ENCODE peak calls at places on chromosome 5, in ten cellular contexts. X is effector memory CD4-positive, alpha-beta T cell; T is breast epithelium; S is H54; E is activated CD8-positive, alpha-beta memory T cell treated with anti-CD3 and anti-CD28 coated beads for 1 hour; Y is left ventricle myocardium inferior; J is anterior cingulate cortex; P is SJSA1; C is posterior cingulate gyrus; M is T-helper 2 cell. W is an unnamed sample.

GRCh38 chr5:120035181-120035580 is 405.8 kb downstream of the FAM170A start:
- DNase-seq in P (no peak), Y (no peak), M (no peak), T (no peak), C (no peak), S (no peak), J (no peak), X (no peak), E (no peak), W (no peak)

GRCh38 chr5:4542145-4542778 is 597.9 kb upstream of the ADAMTS16 start:
- DNase-seq in E (no peak), X (no peak), J (no peak), C (no peak), P (no peak), T (peak; percentile 41), Y (no peak), M (no peak), S (no peak), W (no peak)

GRCh38 chr5:31854181-31854624 is 215.3 kb downstream of the PDZD2 start:
- DNase-seq in J (peak; percentile 10), M (no peak), Y (peak; percentile 33), P (peak; percentile 2), E (no peak), S (peak; percentile 23), C (no peak), X (no peak), T (peak; percentile 18), W (peak; percentile 27)

GRCh38 chr5:75985077-75985476 is 98.1 kb upstream of the SV2C start:
- DNase-seq in S (no peak), C (no peak), X (no peak), M (no peak), J (no peak), P (no peak), T (no peak), E (no peak), Y (no peak), W (no peak)

GRCh38 chr5:103060414-103060954 is 59.5 kb downstream of the GIN1 start:
- DNase-seq in E (no peak), Y (no peak), S (no peak), J (no peak), T (no peak), M (no peak), C (no peak), P (no peak), X (no peak), W (no peak)

GRCh38 chr5:120091376-120091948 is 372.6 kb upstream of the PRR16 start:
- DNase-seq in J (no peak), P (no peak), M (no peak), T (no peak), E (no peak), C (no peak), X (no peak), Y (no peak), S (no peak), W (no peak)

GRCh38 chr5:65213921-65214525 is 267.7 kb downstream of the ADAMTS6 start:
- DNase-seq in P (peak; percentile 13), Y (peak; percentile 13), S (no peak), T (no peak), M (no peak), X (no peak), C (no peak), J (no peak), E (no peak), W (no peak)

GRCh38 chr5:91016322-91016721 is 366.8 kb downstream of the ARRDC3 start:
- DNase-seq in Y (no peak), T (no peak), C (no peak), M (no peak), S (no peak), J (no peak), E (no peak), X (no peak), P (no peak), W (no peak)

GRCh38 chr5:135900276-135900675 is 4.6 kb upstream of the IL9 start:
- DNase-seq in J (no peak), Y (no peak), S (no peak), C (no peak), M (no peak), E (no peak), T (no peak), P (no peak), X (no peak), W (no peak)

GRCh38 chr5:68032240-68032762 is 183.3 kb upstream of the PIK3R1 start:
- DNase-seq in E (no peak), C (no peak), Y (no peak), P (no peak), M (no peak), J (no peak), S (no peak), X (no peak), T (no peak), W (no peak)

GRCh38 chr5:78287833-78288232 is 6.7 kb downstream of the AP3B1 start:
- DNase-seq in C (no peak), S (peak; percentile 17), Y (no peak), E (no peak), T (no peak), M (no peak), J (no peak), P (peak; percentile 66), X (no peak), W (no peak)

GRCh38 chr5:168327019-168327421 is 35.6 kb downstream of the WWC1 start:
- DNase-seq in X (no peak), T (no peak), J (no peak), Y (no peak), P (no peak), M (no peak), S (no peak), C (no peak), E (no peak), W (no peak)

GRCh38 chr5:16736158-16736994 is 119.6 kb upstream of the RETREG1 start:
- DNase-seq in X (no peak), E (no peak), M (no peak), S (no peak), J (peak; percentile 21), C (no peak), Y (no peak), T (peak; percentile 84), P (peak; percentile 74), W (peak; percentile 74)

GRCh38 chr5:151950681-151951080 is 26.0 kb upstream of the GLRA1 start:
- DNase-seq in C (no peak), X (no peak), Y (no peak), E (no peak), S (no peak), M (no peak), T (no peak), J (no peak), P (no peak), W (no peak)

W was measured in Ammon's horn.